ENCODE peak calls at places on chromosomes 6 and 20, in five cellular contexts. H is AG04450, U is neural progenitor cell, L is heart right ventricle, G is AG09319. D is an unnamed sample.

GRCh38 chr6:4848382-4849068 is 72.3 kb downstream of the CDYL start:
- DNase-seq in H (no peak), U (peak), L (peak), G (no peak), D (no peak)

GRCh38 chr20:4406627-4407026 is 315.1 kb upstream of the PRND start:
- DNase-seq in H (peak), U (no peak), L (no peak), G (peak), D (no peak)

GRCh38 chr20:58706150-58706892 is 13.7 kb downstream of the NPEPL1 start:
- DNase-seq in H (no peak), U (no peak), L (no peak), G (no peak), D (no peak)

GRCh38 chr6:96465321-96465903 is 56.2 kb upstream of the UFL1 start:
- DNase-seq in H (no peak), U (no peak), L (no peak), G (no peak), D (no peak)

GRCh38 chr6:128519132-128519930 is 1.1 kb downstream of the PTPRK start:
- DNase-seq in H (no peak), U (peak), L (peak), G (no peak), D (no peak)

GRCh38 chr20:32582659-32583580 is 2.2 kb downstream of the NOL4L start:
- DNase-seq in H (no peak), U (peak), L (peak), G (no peak), D (no peak)

GRCh38 chr6:94074764-94075163 is 655.4 kb upstream of the EPHA7 start:
- DNase-seq in H (no peak), U (no peak), L (no peak), G (no peak), D (no peak)

GRCh38 chr6:3468585-3468984 is 11.7 kb upstream of the SLC22A23 start:
- DNase-seq in H (no peak), U (no peak), L (no peak), G (no peak), D (no peak)

GRCh38 chr20:53083411-53083810 is 111.3 kb downstream of the TSHZ2 start:
- DNase-seq in H (no peak), U (no peak), L (no peak), G (no peak), D (no peak)

GRCh38 chr6:71181565-71181964 is 107.0 kb upstream of the OGFRL1 start:
- DNase-seq in H (peak), U (peak), L (no peak), G (peak), D (no peak)

GRCh38 chr6:88238065-88238464 is 71.9 kb upstream of the CNR1 start:
- DNase-seq in H (no peak), U (peak), L (no peak), G (no peak), D (no peak)

GRCh38 chr6:170019259-170020040 is 268.0 kb downstream of the ERMARD start:
- DNase-seq in H (no peak), U (no peak), L (no peak), G (peak), D (no peak)

GRCh38 chr6:12228447-12229146 is 61.6 kb upstream of the EDN1 start:
- DNase-seq in H (no peak), U (no peak), L (no peak), G (no peak), D (no peak)

GRCh38 chr6:117352466-117353081 is 73.2 kb downstream of the ROS1 start:
- DNase-seq in H (no peak), U (no peak), L (no peak), G (no peak), D (no peak)

GRCh38 chr20:61609461-61609860 is 357.4 kb downstream of the CDH4 start:
- DNase-seq in H (no peak), U (no peak), L (no peak), G (no peak), D (no peak)

GRCh38 chr6:33794910-33795615 is 6.1 kb upstream of the LEMD2 start:
- DNase-seq in H (no peak), U (no peak), L (no peak), G (no peak), D (no peak)

GRCh38 chr6:73394577-73395354 is at the start of gene DDX43:
- DNase-seq in H (no peak), U (no peak), L (peak), G (peak), D (no peak)

GRCh38 chr6:10957414-10957886 is 70.6 kb downstream of the SYCP2L start:
- DNase-seq in H (no peak), U (no peak), L (no peak), G (no peak), D (no peak)
- TF ChIP-seq CTCF in H (no peak), U (no peak), L (no peak), G (no peak), D (no peak)

DNA sequence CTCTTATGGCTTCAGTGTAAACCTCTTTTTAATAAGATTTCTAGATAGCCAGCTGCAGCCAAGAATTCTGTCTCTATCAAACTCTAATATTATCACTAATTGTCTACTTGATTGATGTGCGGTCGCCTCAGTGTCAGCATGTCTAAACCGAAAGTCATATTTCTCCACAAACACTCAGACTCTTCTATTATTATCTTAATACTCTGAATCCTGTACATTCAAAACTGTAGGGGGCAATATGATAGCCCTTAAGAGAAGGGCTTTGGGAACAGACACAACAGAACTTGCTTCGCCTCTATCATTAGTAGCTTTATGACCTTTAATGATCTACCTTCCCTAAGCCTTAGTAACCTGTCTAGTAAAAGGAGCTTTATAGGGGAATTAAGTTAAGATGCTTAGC is 379.7 kb upstream of the PTCHD4 start:
- DNase-seq in H (no peak), U (no peak), L (no peak), G (no peak), D (no peak)
- TF ChIP-seq CTCF in H (no peak), U (no peak), L (no peak), G (no peak), D (no peak)

DNA sequence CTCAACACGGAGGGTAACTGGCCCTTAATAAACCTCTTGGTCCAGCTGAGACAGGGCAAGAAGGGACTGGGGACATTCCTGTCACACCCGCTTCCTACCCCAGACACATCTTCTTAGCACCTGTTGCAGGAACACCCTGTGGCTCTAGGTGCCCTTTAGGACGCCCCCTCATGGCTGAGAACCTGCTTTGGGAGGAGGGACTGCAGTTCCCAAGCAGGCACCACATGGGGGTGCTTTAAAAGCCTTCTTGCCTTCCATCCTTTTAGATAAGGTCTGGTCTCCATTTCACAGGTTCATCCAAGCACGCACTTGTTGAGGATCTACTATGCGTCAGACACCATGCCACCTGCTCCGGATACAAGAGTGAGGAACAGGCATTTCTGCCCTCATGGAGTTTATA is 26.6 kb downstream of the NSFL1C start:
- DNase-seq in H (no peak), U (peak), L (no peak), G (no peak), D (no peak)
- TF ChIP-seq CTCF in H (peak), U (peak), L (no peak), G (peak), D (no peak)

DNA sequence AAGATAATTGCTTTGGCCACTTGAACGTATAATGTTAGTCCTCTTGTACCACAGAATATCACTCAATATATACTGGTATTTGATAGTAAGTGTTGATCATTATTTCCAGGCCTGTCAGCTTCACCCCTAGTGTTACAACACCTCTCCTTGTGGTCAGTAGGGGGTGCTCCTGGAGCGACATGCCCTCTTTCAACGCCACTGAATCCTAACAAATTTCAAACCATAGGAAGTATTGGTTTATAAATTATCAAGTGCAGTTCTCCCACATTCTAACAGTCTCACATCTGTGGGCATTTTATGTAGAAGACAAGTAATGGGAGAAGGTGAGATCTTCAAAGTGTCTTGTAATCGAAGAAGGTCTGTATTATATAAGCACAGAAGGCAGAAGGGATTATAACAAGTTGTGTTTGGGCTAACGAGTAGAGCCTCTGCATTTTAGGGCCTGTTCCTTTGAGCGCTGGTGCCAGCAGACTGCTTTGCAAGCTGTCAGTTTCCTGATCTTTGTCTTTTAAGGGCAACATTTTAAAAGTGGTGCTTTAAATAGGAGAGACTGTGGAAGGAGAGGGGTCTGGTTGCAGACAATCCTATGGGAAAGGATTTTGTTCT is 57.1 kb upstream of the CEP162 start:
- DNase-seq in H (no peak), U (peak), L (no peak), G (no peak), D (no peak)
- TF ChIP-seq CTCF in H (peak), U (peak), L (peak), G (peak), D (no peak)

GRCh38 chr6:46719099-46719498 is 16.1 kb downstream of the PLA2G7 start:
- DNase-seq in H (no peak), U (no peak), L (no peak), G (no peak), D (no peak)
- TF ChIP-seq CTCF in H (no peak), U (no peak), L (no peak), G (no peak), D (no peak)

DNA sequence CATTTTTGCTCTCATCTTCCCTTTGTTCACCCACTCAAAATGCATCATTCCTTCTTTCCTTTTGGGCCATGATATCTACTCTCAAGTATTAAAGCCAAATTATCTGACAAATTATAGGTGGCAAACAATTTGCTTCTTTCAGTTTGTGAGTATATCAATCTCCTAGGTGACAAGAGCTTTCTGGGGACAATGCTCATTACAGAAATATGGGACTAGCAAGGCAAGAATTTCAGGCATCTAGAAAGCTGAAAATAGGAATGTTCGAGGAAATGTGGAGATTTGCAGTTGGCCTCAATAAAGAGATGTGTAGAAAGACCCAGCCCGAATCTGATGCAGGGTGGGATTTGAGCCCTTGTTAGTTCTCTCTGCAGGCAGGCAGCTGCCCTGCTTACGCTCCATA is 71.8 kb downstream of the ALDH8A1 start:
- DNase-seq in H (no peak), U (no peak), L (no peak), G (no peak), D (no peak)
- TF ChIP-seq CTCF in H (no peak), U (no peak), L (no peak), G (no peak), D (no peak)

DNA sequence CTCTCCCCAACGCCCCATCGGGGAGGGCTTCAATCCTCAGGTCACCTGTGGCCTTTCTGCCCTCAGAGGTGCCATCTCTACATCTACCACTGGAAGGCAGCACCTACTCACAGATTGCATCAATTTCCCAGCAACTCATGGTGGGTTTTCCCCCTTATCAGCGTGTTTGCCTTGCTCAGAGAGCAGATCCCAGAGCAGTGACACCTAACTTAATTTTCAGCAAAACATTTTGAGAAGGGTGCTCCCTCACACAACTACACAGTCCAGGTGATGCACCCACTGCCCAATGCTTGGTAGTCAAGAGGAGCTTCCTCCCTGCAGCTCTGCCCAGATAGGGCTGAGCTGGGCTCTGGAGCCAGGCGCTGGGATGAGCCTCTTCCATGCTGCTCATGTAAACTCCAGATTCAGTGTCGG is 48.2 kb downstream of the PLG start:
- DNase-seq in H (no peak), U (peak), L (no peak), G (no peak), D (no peak)
- TF ChIP-seq CTCF in H (no peak), U (peak), L (no peak), G (peak), D (no peak)

GRCh38 chr20:50288128-50288623 is 97.5 kb downstream of the CEBPB start:
- DNase-seq in H (no peak), U (no peak), L (no peak), G (no peak), D (no peak)

GRCh38 chr20:50289581-50289980 is 99.0 kb downstream of the CEBPB start:
- DNase-seq in H (no peak), U (no peak), L (no peak), G (no peak), D (no peak)

GRCh38 chr20:50291428-50292323 is 101.0 kb downstream of the CEBPB start:
- DNase-seq in H (no peak), U (no peak), L (no peak), G (no peak), D (no peak)

GRCh38 chr20:50292324-50293243 is 102.0 kb downstream of the CEBPB start:
- DNase-seq in H (peak), U (no peak), L (peak), G (peak), D (peak)

GRCh38 chr20:50290815-50291214 is 100.2 kb downstream of the CEBPB start:
- DNase-seq in H (no peak), U (no peak), L (no peak), G (no peak), D (no peak)
- TF ChIP-seq CTCF in H (no peak), U (no peak), L (no peak), G (no peak), D (no peak)

GRCh38 chr6:157381631-157382621 is 936 bp downstream of the ZDHHC14 start:
- DNase-seq in H (peak), U (peak), L (peak), G (no peak), D (peak)
- TF ChIP-seq CTCF in H (peak), U (peak), L (peak), G (no peak), D (no peak)

GRCh38 chr20:46710149-46710913 is 882 bp downstream of the SLC2A10 start:
- DNase-seq in H (no peak), U (no peak), L (no peak), G (no peak), D (no peak)

GRCh38 chr20:46706242-46706641 is 3.2 kb upstream of the SLC2A10 start:
- DNase-seq in H (no peak), U (no peak), L (no peak), G (no peak), D (no peak)

GRCh38 chr20:46709055-46709458 is 392 bp upstream of the SLC2A10 start:
- DNase-seq in H (no peak), U (no peak), L (no peak), G (no peak), D (no peak)

GRCh38 chr20:46709459-46710148 is at the start of gene SLC2A10:
- DNase-seq in H (no peak), U (peak), L (peak), G (no peak), D (peak)

DNA sequence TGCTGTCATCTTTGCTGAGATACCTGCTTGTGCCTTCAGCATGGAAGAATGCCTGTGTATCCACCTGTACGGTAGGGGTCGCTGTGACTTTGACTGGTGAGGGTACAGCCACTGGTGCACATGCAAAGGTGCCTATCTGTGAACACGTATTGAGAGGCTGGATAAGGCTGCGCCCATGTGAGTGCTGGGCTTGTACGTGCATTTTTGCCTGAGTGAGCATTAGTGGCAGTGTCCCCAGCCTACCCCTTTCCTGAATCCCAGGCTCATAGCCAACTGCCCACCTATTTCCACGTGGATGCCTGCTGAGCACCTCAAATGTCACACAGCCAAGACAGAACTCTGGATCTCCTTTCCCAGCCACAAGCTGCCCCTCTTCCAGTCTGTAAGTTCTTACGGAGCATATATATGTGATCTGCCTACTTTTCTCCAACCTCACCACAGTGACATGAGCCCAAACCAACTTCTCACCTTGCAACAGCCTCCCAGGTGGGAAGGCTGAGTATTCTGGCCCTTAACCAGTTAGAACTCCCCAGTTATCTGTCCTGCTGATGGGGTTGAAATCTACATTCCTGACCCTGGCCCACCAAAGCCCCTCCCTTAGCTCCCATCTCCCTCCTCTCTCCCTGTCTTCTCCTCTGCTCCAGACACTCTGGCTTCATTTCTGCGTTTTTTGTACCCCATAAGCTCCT is 1.1 kb upstream of the SLC2A10 start:
- DNase-seq in H (no peak), U (peak), L (no peak), G (no peak), D (no peak)
- TF ChIP-seq CTCF in H (peak), U (peak), L (no peak), G (peak), D (no peak)